ENCODE peak calls at places on chromosome 6, in nine cellular contexts. E, H, K, J, F, B, A, D and L are unnamed samples.

GRCh38 chr6:110083875-110084585 is 95.4 kb downstream of the WASF1 start:
- DNase-seq in E (no peak), H (no peak), K (no peak), J (no peak), F (no peak), B (no peak), A (no peak), D (no peak), L (no peak)

GRCh38 chr6:111573118-111573883 is 32.4 kb downstream of the TRAF3IP2 start:
- DNase-seq in E (no peak), H (no peak), K (no peak), J (no peak), F (no peak), B (no peak), A (no peak), D (no peak), L (peak; percentile 98)

GRCh38 chr6:17349437-17349836 is 44.0 kb upstream of the CAP2 start:
- DNase-seq in E (no peak), H (no peak), K (no peak), J (no peak), F (no peak), B (no peak), A (no peak), D (no peak), L (peak; percentile 50)

GRCh38 chr6:163415620-163416379 is 1.3 kb downstream of the QKI start:
- DNase-seq in E (peak; percentile 60), H (no peak), K (no peak), J (peak; percentile 30), F (peak; percentile 58), B (peak; percentile 36), A (peak; percentile 51), D (peak; percentile 52), L (no peak)

GRCh38 chr6:16649241-16649640 is 112.0 kb downstream of the ATXN1 start:
- DNase-seq in E (no peak), H (no peak), K (no peak), J (no peak), F (no peak), B (no peak), A (no peak), D (no peak), L (no peak)

GRCh38 chr6:95593025-95593424 is 15.7 kb downstream of the MANEA start:
- DNase-seq in E (no peak), H (no peak), K (no peak), J (no peak), F (no peak), B (no peak), A (no peak), D (no peak), L (no peak)

GRCh38 chr6:83247471-83247870 is 54.3 kb downstream of the RWDD2A start:
- DNase-seq in E (no peak), H (no peak), K (no peak), J (no peak), F (no peak), B (no peak), A (no peak), D (no peak), L (no peak)

GRCh38 chr6:56820060-56820459 is 134.8 kb upstream of the BEND6 start:
- DNase-seq in E (no peak), H (no peak), K (no peak), J (no peak), F (no peak), B (no peak), A (no peak), D (no peak), L (no peak)

GRCh38 chr6:115720900-115721299 is 339.8 kb downstream of the FRK start:
- DNase-seq in E (no peak), H (no peak), K (no peak), J (no peak), F (no peak), B (no peak), A (no peak), D (no peak), L (no peak)

GRCh38 chr6:35725721-35726438 is 11.0 kb upstream of the ARMC12 start:
- DNase-seq in E (peak; percentile 90), H (no peak), K (no peak), J (peak; percentile 68), F (peak; percentile 75), B (no peak), A (peak; percentile 57), D (peak; percentile 71), L (no peak)

GRCh38 chr6:137883400-137883888 is 16.4 kb downstream of the TNFAIP3 start:
- DNase-seq in E (no peak), H (no peak), K (no peak), J (no peak), F (peak; percentile 30), B (peak; percentile 57), A (no peak), D (no peak), L (no peak)

GRCh38 chr6:150566486-150566885 is 33.2 kb upstream of the PLEKHG1 start:
- DNase-seq in E (no peak), H (no peak), K (no peak), J (no peak), F (no peak), B (no peak), A (no peak), D (no peak), L (no peak)

GRCh38 chr6:42420741-42421140 is 31.0 kb downstream of the TRERF1 start:
- DNase-seq in E (no peak), H (no peak), K (no peak), J (no peak), F (no peak), B (no peak), A (no peak), D (no peak), L (no peak)
- H3K4me1 ChIP-seq in E (no peaks in the 10 kb centered on the region), H (no peaks in the 10 kb centered on the region), K (peaks cover 3% of the 10 kb centered on the region), J (no peaks in the 10 kb centered on the region), F (no peaks in the 10 kb centered on the region), B (peaks cover 52% of the 10 kb centered on the region), A (peaks cover 15% of the 10 kb centered on the region), D (no peaks in the 10 kb centered on the region), L (peaks cover 4% of the 10 kb centered on the region)

GRCh38 chr6:158516098-158516497 is 43.8 kb upstream of the TMEM181 start:
- DNase-seq in E (no peak), H (no peak), K (no peak), J (no peak), F (no peak), B (no peak), A (no peak), D (no peak), L (no peak)

GRCh38 chr6:158514991-158515390 is 44.9 kb upstream of the TMEM181 start:
- DNase-seq in E (no peak), H (no peak), K (no peak), J (no peak), F (no peak), B (no peak), A (no peak), D (no peak), L (no peak)

GRCh38 chr6:158517581-158517980 is 42.3 kb upstream of the TMEM181 start:
- DNase-seq in E (no peak), H (no peak), K (no peak), J (no peak), F (no peak), B (no peak), A (no peak), D (no peak), L (no peak)

GRCh38 chr6:158518196-158519127 is 41.4 kb upstream of the TMEM181 start:
- DNase-seq in E (no peak), H (no peak), K (peak; percentile 77), J (peak; percentile 44), F (peak; percentile 30), B (peak; percentile 38), A (peak; percentile 48), D (peak; percentile 32), L (peak; percentile 80)

DNA sequence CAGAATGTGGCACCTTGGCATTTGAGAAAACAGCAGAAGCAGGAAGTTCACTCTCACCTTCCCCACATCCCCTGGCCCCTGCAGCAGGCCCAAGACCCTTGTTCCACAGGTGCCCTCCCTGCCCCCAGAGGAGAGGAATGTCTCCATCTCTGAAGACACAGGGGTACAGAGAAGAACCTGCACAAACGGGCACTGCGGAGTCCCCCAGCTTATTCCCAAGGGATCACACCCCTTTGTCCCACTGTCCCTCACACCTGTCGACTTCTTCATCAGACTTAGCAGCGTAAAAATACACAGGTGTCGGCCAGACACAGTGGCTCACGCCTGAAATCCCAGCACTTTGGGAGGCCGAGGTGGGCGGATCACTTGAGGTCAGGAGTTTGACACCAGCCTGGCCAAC is 42.9 kb upstream of the TMEM181 start:
- DNase-seq in E (no peak), H (no peak), K (no peak), J (no peak), F (no peak), B (no peak), A (no peak), D (no peak), L (no peak)
- H3K4me1 ChIP-seq in E (no peaks in the 10 kb centered on the region), H (peaks cover 14% of the 10 kb centered on the region), K (peaks cover 6% of the 10 kb centered on the region), J (no peaks in the 10 kb centered on the region), F (peaks cover 12% of the 10 kb centered on the region), B (peaks cover 18% of the 10 kb centered on the region), A (peaks cover 15% of the 10 kb centered on the region), D (peaks cover 4% of the 10 kb centered on the region), L (peaks cover 12% of the 10 kb centered on the region)

GRCh38 chr6:11320914-11321549 is 88.6 kb upstream of the NEDD9 start:
- DNase-seq in E (no peak), H (no peak), K (no peak), J (no peak), F (no peak), B (no peak), A (no peak), D (no peak), L (no peak)

GRCh38 chr6:11325431-11325830 is 93.0 kb upstream of the NEDD9 start:
- DNase-seq in E (no peak), H (no peak), K (no peak), J (no peak), F (no peak), B (no peak), A (no peak), D (no peak), L (no peak)

GRCh38 chr6:11323666-11324452 is 91.4 kb upstream of the NEDD9 start:
- DNase-seq in E (no peak), H (no peak), K (no peak), J (no peak), F (peak; percentile 29), B (no peak), A (no peak), D (no peak), L (no peak)

GRCh38 chr6:11324453-11325023 is 92.1 kb upstream of the NEDD9 start:
- DNase-seq in E (no peak), H (no peak), K (no peak), J (no peak), F (no peak), B (no peak), A (no peak), D (no peak), L (no peak)

GRCh38 chr6:11322252-11322885 is 89.9 kb upstream of the NEDD9 start:
- DNase-seq in E (no peak), H (no peak), K (no peak), J (no peak), F (no peak), B (no peak), A (no peak), D (no peak), L (no peak)
- H3K4me1 ChIP-seq in E (peaks cover 7% of the 10 kb centered on the region), H (peaks cover 21% of the 10 kb centered on the region), K (no peaks in the 10 kb centered on the region), J (peaks cover 6% of the 10 kb centered on the region), F (peaks cover 19% of the 10 kb centered on the region), B (peaks cover 10% of the 10 kb centered on the region), A (peaks cover 48% of the 10 kb centered on the region), D (no peaks in the 10 kb centered on the region), L (peaks cover 28% of the 10 kb centered on the region)

DNA sequence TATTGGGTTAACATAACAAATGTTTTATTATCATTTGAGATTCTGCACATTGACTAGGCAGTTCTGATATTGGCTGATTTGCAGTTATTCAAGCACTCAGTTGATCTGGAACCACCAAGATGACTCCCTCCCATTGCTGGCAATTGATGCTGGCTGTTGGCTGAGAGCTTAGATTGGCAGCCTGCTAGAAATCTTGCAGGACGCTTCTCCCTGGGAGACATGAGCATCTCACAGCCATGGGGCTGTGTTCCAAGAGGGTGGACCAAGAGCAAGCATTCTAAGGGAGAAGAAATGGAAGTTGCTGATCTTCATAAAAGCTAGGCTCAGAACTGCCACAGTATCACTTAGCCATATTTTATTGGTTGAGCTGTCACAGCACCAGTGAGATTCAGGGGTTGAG is 233.5 kb upstream of the ID4 start:
- DNase-seq in E (no peak), H (no peak), K (no peak), J (peak; percentile 26), F (peak; percentile 20), B (no peak), A (no peak), D (peak; percentile 18), L (no peak)
- H3K4me1 ChIP-seq in E (no peaks in the 10 kb centered on the region), H (peaks cover 8% of the 10 kb centered on the region), K (no peaks in the 10 kb centered on the region), J (no peaks in the 10 kb centered on the region), F (no peaks in the 10 kb centered on the region), B (no peaks in the 10 kb centered on the region), A (no peaks in the 10 kb centered on the region), D (no peaks in the 10 kb centered on the region), L (no peaks in the 10 kb centered on the region)